ENCODE peak calls at places on chromosomes 2 and 18, in nine cellular contexts. One of them, this sample, is unnamed.

GRCh38 chr2:74504591-74504990 is 2.9 kb downstream of the PCGF1 start:
- DNase-seq in spleen: peak
- DNase-seq in adrenal gland: no peak
- DNase-seq in H1: no peak
- DNase-seq in K562: no peak
- DNase-seq in transverse colon: no peak
- DNase-seq in ovary: peak
- DNase-seq in stomach: no peak
- DNase-seq in heart left ventricle: no peak
- DNase-seq in this sample: no peak

GRCh38 chr2:29663266-29663665 is 258.1 kb downstream of the ALK start:
- DNase-seq in K562: no peak
- DNase-seq in adrenal gland: no peak
- DNase-seq in spleen: no peak
- DNase-seq in H1: no peak
- DNase-seq in ovary: no peak
- DNase-seq in stomach: no peak
- DNase-seq in heart left ventricle: no peak
- DNase-seq in transverse colon: no peak
- DNase-seq in this sample: no peak

GRCh38 chr2:196376984-196377877 is 205.9 kb upstream of the STK17B start:
- DNase-seq in heart left ventricle: no peak
- DNase-seq in stomach: no peak
- DNase-seq in adrenal gland: no peak
- DNase-seq in ovary: no peak
- DNase-seq in transverse colon: no peak
- DNase-seq in H1: no peak
- DNase-seq in K562: no peak
- DNase-seq in spleen: no peak
- DNase-seq in this sample: no peak

GRCh38 chr2:23381084-23381483 is 3.9 kb upstream of the KLHL29 start:
- DNase-seq in H1: no peak
- DNase-seq in heart left ventricle: no peak
- DNase-seq in ovary: no peak
- DNase-seq in stomach: peak
- DNase-seq in spleen: no peak
- DNase-seq in adrenal gland: peak
- DNase-seq in transverse colon: peak
- DNase-seq in K562: no peak
- DNase-seq in this sample: peak

GRCh38 chr2:6506311-6507258 is 359.1 kb downstream of the CMPK2 start:
- DNase-seq in ovary: no peak
- DNase-seq in transverse colon: peak
- DNase-seq in heart left ventricle: no peak
- DNase-seq in H1: no peak
- DNase-seq in spleen: no peak
- DNase-seq in adrenal gland: no peak
- DNase-seq in K562: no peak
- DNase-seq in stomach: no peak
- DNase-seq in this sample: no peak

GRCh38 chr18:32271649-32272324 is 81.9 kb downstream of the MEP1B start:
- DNase-seq in stomach: no peak
- DNase-seq in spleen: no peak
- DNase-seq in transverse colon: peak
- DNase-seq in K562: peak
- DNase-seq in ovary: no peak
- DNase-seq in H1: no peak
- DNase-seq in heart left ventricle: no peak
- DNase-seq in adrenal gland: no peak
- DNase-seq in this sample: no peak

GRCh38 chr2:172102159-172102857 is 392 bp downstream of the DLX2 start:
- DNase-seq in H1: no peak
- DNase-seq in K562: peak
- DNase-seq in stomach: no peak
- DNase-seq in adrenal gland: no peak
- DNase-seq in spleen: peak
- DNase-seq in heart left ventricle: no peak
- DNase-seq in transverse colon: no peak
- DNase-seq in ovary: peak
- DNase-seq in this sample: peak

GRCh38 chr2:231413921-231414476 is 18.5 kb downstream of the B3GNT7 start:
- DNase-seq in H1: no peak
- DNase-seq in stomach: no peak
- DNase-seq in heart left ventricle: no peak
- DNase-seq in spleen: no peak
- DNase-seq in K562: no peak
- DNase-seq in transverse colon: peak
- DNase-seq in adrenal gland: no peak
- DNase-seq in ovary: no peak
- DNase-seq in this sample: no peak

GRCh38 chr2:51697095-51697494 is 665.2 kb upstream of the NRXN1 start:
- DNase-seq in K562: no peak
- DNase-seq in heart left ventricle: no peak
- DNase-seq in H1: no peak
- DNase-seq in spleen: no peak
- DNase-seq in transverse colon: no peak
- DNase-seq in stomach: no peak
- DNase-seq in ovary: no peak
- DNase-seq in adrenal gland: no peak
- DNase-seq in this sample: no peak

GRCh38 chr2:28084564-28084963 is 194.0 kb downstream of the BABAM2 start:
- DNase-seq in transverse colon: no peak
- DNase-seq in stomach: no peak
- DNase-seq in K562: no peak
- DNase-seq in adrenal gland: peak
- DNase-seq in heart left ventricle: no peak
- DNase-seq in spleen: no peak
- DNase-seq in ovary: no peak
- DNase-seq in H1: no peak
- DNase-seq in this sample: no peak

GRCh38 chr2:49270091-49270490 is 115.8 kb upstream of the FSHR start:
- DNase-seq in ovary: no peak
- DNase-seq in stomach: no peak
- DNase-seq in heart left ventricle: no peak
- DNase-seq in adrenal gland: no peak
- DNase-seq in K562: no peak
- DNase-seq in spleen: no peak
- DNase-seq in transverse colon: no peak
- DNase-seq in H1: no peak
- DNase-seq in this sample: no peak

GRCh38 chr2:108632748-108633147 is 86.5 kb upstream of the RANBP2 start:
- DNase-seq in H1: no peak
- DNase-seq in adrenal gland: no peak
- DNase-seq in ovary: no peak
- DNase-seq in spleen: no peak
- DNase-seq in heart left ventricle: no peak
- DNase-seq in stomach: no peak
- DNase-seq in transverse colon: no peak
- DNase-seq in K562: no peak
- DNase-seq in this sample: no peak

GRCh38 chr2:174836345-174836999 is 72.2 kb upstream of the CHRNA1 start:
- DNase-seq in K562: no peak
- DNase-seq in spleen: no peak
- DNase-seq in stomach: no peak
- DNase-seq in H1: no peak
- DNase-seq in adrenal gland: peak
- DNase-seq in ovary: no peak
- DNase-seq in heart left ventricle: no peak
- DNase-seq in transverse colon: no peak
- DNase-seq in this sample: no peak

GRCh38 chr2:79887747-79888374 is 375.0 kb downstream of the CTNNA2 start:
- DNase-seq in spleen: no peak
- DNase-seq in heart left ventricle: no peak
- DNase-seq in H1: no peak
- DNase-seq in adrenal gland: no peak
- DNase-seq in K562: peak
- DNase-seq in transverse colon: no peak
- DNase-seq in stomach: no peak
- DNase-seq in ovary: no peak
- DNase-seq in this sample: no peak

GRCh38 chr2:98084151-98084868 is 2.7 kb upstream of the VWA3B start:
- DNase-seq in transverse colon: peak
- DNase-seq in stomach: no peak
- DNase-seq in ovary: no peak
- DNase-seq in heart left ventricle: no peak
- DNase-seq in spleen: no peak
- DNase-seq in K562: no peak
- DNase-seq in adrenal gland: no peak
- DNase-seq in H1: no peak
- DNase-seq in this sample: no peak

GRCh38 chr2:66428986-66429612 is 5.8 kb upstream of the MEIS1 start:
- DNase-seq in H1: no peak
- DNase-seq in K562: peak
- DNase-seq in stomach: no peak
- DNase-seq in spleen: no peak
- DNase-seq in ovary: no peak
- DNase-seq in transverse colon: no peak
- DNase-seq in adrenal gland: no peak
- DNase-seq in heart left ventricle: no peak
- DNase-seq in this sample: no peak
- TF ChIP-seq CTCF in H1: no peak
- TF ChIP-seq CTCF in K562: peak
- TF ChIP-seq CTCF in stomach: no peak
- TF ChIP-seq CTCF in spleen: peak
- TF ChIP-seq CTCF in ovary: peak
- TF ChIP-seq CTCF in transverse colon: peak
- TF ChIP-seq CTCF in adrenal gland: peak
- TF ChIP-seq CTCF in heart left ventricle: peak
- TF ChIP-seq CTCF in this sample: no peak

GRCh38 chr18:48834421-48835011 is 116.2 kb downstream of the SMAD7 start:
- DNase-seq in K562: no peak
- DNase-seq in H1: no peak
- DNase-seq in ovary: peak
- DNase-seq in heart left ventricle: peak
- DNase-seq in spleen: peak
- DNase-seq in adrenal gland: peak
- DNase-seq in transverse colon: peak
- DNase-seq in stomach: peak
- DNase-seq in this sample: peak
- TF ChIP-seq POLR2A in K562: no peak
- TF ChIP-seq POLR2A in H1: no peak
- TF ChIP-seq POLR2A in ovary: no peak
- TF ChIP-seq POLR2A in heart left ventricle: no peak
- TF ChIP-seq POLR2A in spleen: no peak
- TF ChIP-seq POLR2A in adrenal gland: no peak
- TF ChIP-seq POLR2A in transverse colon: no peak
- TF ChIP-seq POLR2A in stomach: no peak
- TF ChIP-seq POLR2A in this sample: no peak

GRCh38 chr2:38163006-38163405 is 87.1 kb upstream of the CYP1B1 start:
- DNase-seq in K562: no peak
- DNase-seq in heart left ventricle: no peak
- DNase-seq in stomach: no peak
- DNase-seq in spleen: no peak
- DNase-seq in ovary: no peak
- DNase-seq in adrenal gland: no peak
- DNase-seq in H1: no peak
- DNase-seq in transverse colon: no peak
- DNase-seq in this sample: no peak
- TF ChIP-seq CTCF in K562: peak
- TF ChIP-seq CTCF in heart left ventricle: no peak
- TF ChIP-seq CTCF in stomach: no peak
- TF ChIP-seq CTCF in spleen: no peak
- TF ChIP-seq CTCF in ovary: no peak
- TF ChIP-seq CTCF in adrenal gland: no peak
- TF ChIP-seq CTCF in H1: no peak
- TF ChIP-seq CTCF in transverse colon: no peak
- TF ChIP-seq CTCF in this sample: no peak

DNA sequence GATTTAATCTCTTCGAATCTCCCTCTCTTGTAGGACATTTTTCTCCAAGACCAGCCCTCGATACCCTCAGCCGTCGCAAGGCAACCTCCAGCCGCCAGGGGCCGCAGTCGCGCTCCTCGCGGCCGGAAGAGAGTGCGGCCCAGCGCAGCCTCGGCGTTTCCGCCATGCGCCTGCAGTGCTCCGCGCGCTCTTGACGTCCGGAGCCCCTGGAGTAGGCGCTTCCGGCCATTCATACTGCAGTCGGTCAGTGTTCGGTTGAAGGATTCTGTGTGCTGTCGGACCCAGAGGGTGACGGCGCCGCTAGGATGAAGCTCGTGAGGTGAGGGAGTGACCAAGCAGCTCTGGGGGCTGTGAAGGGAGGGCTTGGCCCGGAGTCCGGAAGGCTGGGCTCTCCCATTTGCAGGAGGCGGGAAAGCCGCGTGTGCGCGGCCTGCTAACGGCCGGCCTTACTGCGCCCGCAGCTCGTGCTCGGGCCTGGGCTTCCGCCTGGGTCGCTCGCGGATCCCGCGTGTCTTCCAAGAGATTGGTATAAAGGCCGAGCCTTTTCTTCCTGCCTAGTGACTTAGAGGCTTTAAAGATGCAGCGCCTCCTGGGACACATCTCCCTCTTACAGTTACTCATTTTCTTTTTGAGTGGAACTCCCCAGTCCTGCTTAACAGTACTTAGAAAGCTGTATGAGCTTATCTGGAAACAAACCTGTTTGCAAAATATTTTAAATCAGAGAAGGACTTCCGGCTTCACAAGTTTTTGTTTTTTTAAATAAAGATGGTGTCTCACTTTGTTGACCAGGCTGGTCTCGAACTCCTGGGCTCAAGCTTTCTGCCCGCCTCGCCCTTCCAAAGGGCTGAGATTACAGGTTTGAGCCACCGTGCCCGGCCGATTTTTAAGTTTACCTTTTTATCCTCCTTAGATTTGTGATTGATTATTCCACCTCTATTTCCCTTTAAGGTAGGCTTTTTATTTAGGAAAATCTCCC is at the start of gene SNRPD1:
- DNase-seq in spleen: peak
- DNase-seq in adrenal gland: peak
- DNase-seq in heart left ventricle: peak
- DNase-seq in transverse colon: peak
- DNase-seq in K562: peak
- DNase-seq in ovary: peak
- DNase-seq in stomach: peak
- DNase-seq in H1: peak
- DNase-seq in this sample: peak
- TF ChIP-seq POLR2A in spleen: no peak
- TF ChIP-seq POLR2A in adrenal gland: peak
- TF ChIP-seq POLR2A in heart left ventricle: no peak
- TF ChIP-seq POLR2A in transverse colon: peak
- TF ChIP-seq POLR2A in K562: peak
- TF ChIP-seq POLR2A in ovary: peak
- TF ChIP-seq POLR2A in stomach: no peak
- TF ChIP-seq POLR2A in H1: peak
- TF ChIP-seq POLR2A in this sample: no peak

DNA sequence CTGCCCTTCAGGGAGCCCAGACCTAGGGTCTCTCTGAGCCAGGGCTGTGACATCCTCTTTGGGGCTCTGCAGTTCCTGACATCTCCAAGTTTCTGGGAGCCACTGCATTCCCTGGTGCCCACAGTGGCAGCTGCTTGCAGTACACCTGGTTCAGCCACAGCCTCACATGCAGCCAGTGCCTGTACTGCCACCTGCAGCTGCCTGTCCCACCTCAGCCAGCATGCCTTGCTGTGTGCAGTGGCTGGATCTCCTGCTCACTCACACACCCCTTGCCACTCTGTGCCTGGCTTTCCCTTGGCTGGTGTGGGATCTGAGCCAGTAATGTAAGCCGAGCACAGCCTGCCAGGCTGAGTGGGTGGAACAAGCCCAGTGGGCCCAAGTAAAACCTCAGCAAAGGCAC is 1288.7 kb downstream of the CNTNAP5 start:
- DNase-seq in spleen: peak
- DNase-seq in heart left ventricle: no peak
- DNase-seq in stomach: no peak
- DNase-seq in ovary: no peak
- DNase-seq in transverse colon: no peak
- DNase-seq in adrenal gland: no peak
- DNase-seq in K562: no peak
- DNase-seq in H1: no peak
- DNase-seq in this sample: no peak
- TF ChIP-seq CTCF in spleen: no peak
- TF ChIP-seq CTCF in heart left ventricle: no peak
- TF ChIP-seq CTCF in stomach: no peak
- TF ChIP-seq CTCF in ovary: no peak
- TF ChIP-seq CTCF in transverse colon: no peak
- TF ChIP-seq CTCF in adrenal gland: no peak
- TF ChIP-seq CTCF in K562: no peak
- TF ChIP-seq CTCF in H1: peak
- TF ChIP-seq CTCF in this sample: no peak

This sample was measured in lower leg skin.